ENCODE peak calls at places on chromosome 16, in six cellular contexts. One of them, this sample, is unnamed.

GRCh38 chr16:70737377-70738082 is 51.7 kb upstream of the MTSS2 start:
- DNase-seq in H1: no peak
- DNase-seq in GM23338: no peak
- DNase-seq in HCT116: no peak
- DNase-seq in endothelial cell of umbilical vein: no peak
- DNase-seq in sigmoid colon: peak; percentile 91
- DNase-seq in this sample: peak; percentile 78

GRCh38 chr16:65809627-65810026 is 556.9 kb upstream of the CDH5 start:
- DNase-seq in H1: no peak
- DNase-seq in GM23338: no peak
- DNase-seq in HCT116: no peak
- DNase-seq in endothelial cell of umbilical vein: no peak
- DNase-seq in sigmoid colon: no peak
- DNase-seq in this sample: no peak

GRCh38 chr16:62135903-62136302 is 99.7 kb upstream of the CDH8 start:
- DNase-seq in H1: no peak
- DNase-seq in GM23338: no peak
- DNase-seq in HCT116: no peak
- DNase-seq in endothelial cell of umbilical vein: no peak
- DNase-seq in sigmoid colon: no peak
- DNase-seq in this sample: no peak

GRCh38 chr16:783404-784161 is 4.6 kb downstream of the RPUSD1 start:
- DNase-seq in H1: no peak
- DNase-seq in GM23338: no peak
- DNase-seq in HCT116: no peak
- DNase-seq in endothelial cell of umbilical vein: no peak
- DNase-seq in sigmoid colon: no peak
- DNase-seq in this sample: no peak

GRCh38 chr16:86563489-86564345 is 2.9 kb upstream of the FOXC2 start:
- DNase-seq in H1: no peak
- DNase-seq in GM23338: peak; percentile 96
- DNase-seq in HCT116: peak; percentile 92
- DNase-seq in endothelial cell of umbilical vein: peak; percentile 92
- DNase-seq in sigmoid colon: peak; percentile 95
- DNase-seq in this sample: peak; percentile 89

GRCh38 chr16:4694664-4695451 is 1.5 kb downstream of the NUDT16L1 start:
- DNase-seq in H1: no peak
- DNase-seq in GM23338: no peak
- DNase-seq in HCT116: no peak
- DNase-seq in endothelial cell of umbilical vein: no peak
- DNase-seq in sigmoid colon: peak; percentile 74
- DNase-seq in this sample: no peak

GRCh38 chr16:78097522-78097921 is 1.9 kb upstream of the WWOX start:
- DNase-seq in H1: no peak
- DNase-seq in GM23338: no peak
- DNase-seq in HCT116: no peak
- DNase-seq in endothelial cell of umbilical vein: no peak
- DNase-seq in sigmoid colon: no peak
- DNase-seq in this sample: no peak

GRCh38 chr16:10182186-10182683 is at the start of gene GRIN2A:
- DNase-seq in H1: no peak
- DNase-seq in GM23338: peak; percentile 57
- DNase-seq in HCT116: no peak
- DNase-seq in endothelial cell of umbilical vein: no peak
- DNase-seq in sigmoid colon: no peak
- DNase-seq in this sample: no peak

GRCh38 chr16:56737539-56737938 is 7.6 kb downstream of the NUP93 start:
- DNase-seq in H1: no peak
- DNase-seq in GM23338: no peak
- DNase-seq in HCT116: no peak
- DNase-seq in endothelial cell of umbilical vein: no peak
- DNase-seq in sigmoid colon: no peak
- DNase-seq in this sample: no peak

GRCh38 chr16:73228649-73229048 is 180.7 kb upstream of the ZFHX3 start:
- DNase-seq in H1: no peak
- DNase-seq in GM23338: no peak
- DNase-seq in HCT116: no peak
- DNase-seq in endothelial cell of umbilical vein: peak; percentile 25
- DNase-seq in sigmoid colon: peak; percentile 68
- DNase-seq in this sample: no peak

GRCh38 chr16:66502020-66502913 is 47.7 kb downstream of the TK2 start:
- DNase-seq in H1: no peak
- DNase-seq in GM23338: no peak
- DNase-seq in HCT116: no peak
- DNase-seq in endothelial cell of umbilical vein: no peak
- DNase-seq in sigmoid colon: peak; percentile 88
- DNase-seq in this sample: peak; percentile 56

GRCh38 chr16:85554791-85555548 is 58.2 kb upstream of the GSE1 start:
- DNase-seq in H1: no peak
- DNase-seq in GM23338: peak; percentile 38
- DNase-seq in HCT116: no peak
- DNase-seq in endothelial cell of umbilical vein: peak; percentile 50
- DNase-seq in sigmoid colon: peak; percentile 91
- DNase-seq in this sample: no peak

GRCh38 chr16:50160495-50161164 is 7.5 kb downstream of the TENT4B start:
- DNase-seq in H1: no peak
- DNase-seq in GM23338: no peak
- DNase-seq in HCT116: no peak
- DNase-seq in endothelial cell of umbilical vein: no peak
- DNase-seq in sigmoid colon: no peak
- DNase-seq in this sample: no peak

GRCh38 chr16:1363501-1364041 is 11.8 kb downstream of the GNPTG start:
- DNase-seq in H1: peak; percentile 43
- DNase-seq in GM23338: peak; percentile 79
- DNase-seq in HCT116: peak; percentile 23
- DNase-seq in endothelial cell of umbilical vein: peak; percentile 41
- DNase-seq in sigmoid colon: no peak
- DNase-seq in this sample: no peak

GRCh38 chr16:25838724-25839186 is 147.0 kb downstream of the HS3ST4 start:
- DNase-seq in H1: peak; percentile 46
- DNase-seq in GM23338: peak; percentile 90
- DNase-seq in HCT116: peak; percentile 27
- DNase-seq in endothelial cell of umbilical vein: peak; percentile 43
- DNase-seq in sigmoid colon: no peak
- DNase-seq in this sample: no peak

GRCh38 chr16:87819282-87819681 is 50.0 kb downstream of the SLC7A5 start:
- DNase-seq in H1: no peak
- DNase-seq in GM23338: no peak
- DNase-seq in HCT116: no peak
- DNase-seq in endothelial cell of umbilical vein: no peak
- DNase-seq in sigmoid colon: no peak
- DNase-seq in this sample: no peak

GRCh38 chr16:23917621-23918020 is 81.8 kb downstream of the PRKCB start:
- DNase-seq in H1: no peak
- DNase-seq in GM23338: no peak
- DNase-seq in HCT116: no peak
- DNase-seq in endothelial cell of umbilical vein: no peak
- DNase-seq in sigmoid colon: no peak
- DNase-seq in this sample: no peak

GRCh38 chr16:77171750-77172635 is 19.0 kb upstream of the MON1B start:
- DNase-seq in H1: no peak
- DNase-seq in GM23338: peak; percentile 82
- DNase-seq in HCT116: peak; percentile 49
- DNase-seq in endothelial cell of umbilical vein: peak; percentile 76
- DNase-seq in sigmoid colon: no peak
- DNase-seq in this sample: no peak

GRCh38 chr16:86381491-86381890 is 128.8 kb upstream of the FOXF1 start:
- DNase-seq in H1: no peak
- DNase-seq in GM23338: no peak
- DNase-seq in HCT116: no peak
- DNase-seq in endothelial cell of umbilical vein: no peak
- DNase-seq in sigmoid colon: peak; percentile 56
- DNase-seq in this sample: no peak

GRCh38 chr16:59400830-59401229 is 666.7 kb upstream of the GOT2 start:
- DNase-seq in H1: no peak
- DNase-seq in GM23338: no peak
- DNase-seq in HCT116: no peak
- DNase-seq in endothelial cell of umbilical vein: peak; percentile 32
- DNase-seq in sigmoid colon: no peak
- DNase-seq in this sample: no peak

GRCh38 chr16:81003610-81004460 is 2.9 kb downstream of the CMC2 start:
- DNase-seq in H1: no peak
- DNase-seq in GM23338: no peak
- DNase-seq in HCT116: no peak
- DNase-seq in endothelial cell of umbilical vein: no peak
- DNase-seq in sigmoid colon: no peak
- DNase-seq in this sample: no peak

DNA sequence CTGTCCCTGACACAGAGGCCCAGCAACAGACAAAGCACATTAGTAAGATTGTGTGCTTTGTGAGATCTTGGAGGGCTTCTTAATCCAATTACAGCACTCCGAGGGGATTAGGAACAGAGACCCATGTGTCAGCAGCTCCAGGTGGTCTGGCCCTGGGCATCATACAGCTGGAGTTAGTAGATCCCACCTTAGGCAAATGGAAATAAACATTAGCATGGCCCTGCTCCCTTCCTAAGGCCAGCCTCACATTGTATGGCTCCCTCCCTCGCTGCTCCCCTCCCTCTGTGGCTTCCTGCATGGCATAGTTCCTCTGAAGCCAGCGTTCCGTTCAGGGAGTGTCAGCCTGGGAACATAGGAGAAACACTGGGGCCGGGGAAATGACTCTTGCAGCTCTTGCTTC is 132.6 kb upstream of the HSBP1 start:
- DNase-seq in H1: no peak
- DNase-seq in GM23338: peak; percentile 7
- DNase-seq in HCT116: no peak
- DNase-seq in endothelial cell of umbilical vein: peak; percentile 11
- DNase-seq in sigmoid colon: no peak
- DNase-seq in this sample: no peak
- H3K27ac ChIP-seq in H1: no peak overlapping the region
- H3K27ac ChIP-seq in GM23338: no peak overlapping the region
- H3K27ac ChIP-seq in HCT116: no peak overlapping the region
- H3K27ac ChIP-seq in endothelial cell of umbilical vein: no peak overlapping the region
- H3K27ac ChIP-seq in sigmoid colon: no peak overlapping the region
- H3K27ac ChIP-seq in this sample: no peak overlapping the region

DNA sequence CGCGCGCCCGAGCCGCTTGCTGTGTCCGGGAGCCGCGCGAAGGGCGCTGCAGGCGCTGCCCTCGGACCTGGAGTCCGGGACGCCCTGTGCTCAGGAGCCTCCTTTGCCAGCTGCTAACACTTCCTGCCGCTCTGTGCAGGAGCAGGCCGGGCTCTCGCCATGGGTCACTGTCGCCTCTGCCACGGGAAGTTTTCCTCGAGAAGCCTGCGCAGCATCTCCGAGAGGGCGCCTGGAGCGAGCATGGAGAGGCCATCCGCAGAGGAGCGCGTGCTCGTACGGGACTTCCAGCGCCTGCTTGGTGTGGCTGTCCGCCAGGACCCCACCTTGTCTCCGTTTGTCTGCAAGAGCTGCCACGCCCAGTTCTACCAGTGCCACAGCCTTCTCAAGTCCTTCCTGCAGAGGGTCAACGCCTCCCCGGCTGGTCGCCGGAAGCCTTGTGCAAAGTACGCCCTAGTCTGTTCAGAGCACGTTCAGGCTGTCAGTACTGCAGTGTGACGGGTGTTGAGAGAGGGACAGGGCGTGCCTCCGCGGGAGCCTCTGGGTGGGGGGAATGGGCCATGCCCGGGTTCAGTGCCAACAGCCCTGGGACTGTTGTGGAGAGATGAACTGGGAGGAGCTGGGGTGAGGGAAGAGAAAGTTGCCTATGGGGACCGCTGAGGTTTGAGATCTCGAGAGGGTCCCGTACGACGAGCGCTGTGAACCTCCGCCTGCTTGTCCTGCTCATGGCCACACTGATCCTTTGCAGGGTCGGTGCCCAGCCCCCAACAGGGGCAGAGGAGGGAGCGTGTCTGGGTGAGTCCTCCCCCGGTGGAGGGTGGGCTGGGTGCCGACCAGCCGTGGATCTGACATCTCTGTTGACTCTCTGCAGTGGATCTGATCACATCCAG is 1.3 kb downstream of the ZNF276 start:
- DNase-seq in H1: no peak
- DNase-seq in GM23338: peak; percentile 60
- DNase-seq in HCT116: peak; percentile 56
- DNase-seq in endothelial cell of umbilical vein: peak; percentile 50
- DNase-seq in sigmoid colon: peak; percentile 77
- DNase-seq in this sample: no peak
- TF ChIP-seq POLR2AphosphoS5 in H1: no peak
- TF ChIP-seq POLR2AphosphoS5 in GM23338: no peak
- TF ChIP-seq POLR2AphosphoS5 in HCT116: no peak
- TF ChIP-seq POLR2AphosphoS5 in endothelial cell of umbilical vein: no peak
- TF ChIP-seq POLR2AphosphoS5 in sigmoid colon: no peak
- TF ChIP-seq POLR2AphosphoS5 in this sample: no peak

GRCh38 chr16:54284319-54284930 is 2.2 kb downstream of the IRX3 start:
- DNase-seq in H1: no peak
- DNase-seq in GM23338: peak; percentile 53
- DNase-seq in HCT116: no peak
- DNase-seq in endothelial cell of umbilical vein: no peak
- DNase-seq in sigmoid colon: no peak
- DNase-seq in this sample: no peak

GRCh38 chr16:54284931-54285413 is 1.6 kb downstream of the IRX3 start:
- DNase-seq in H1: no peak
- DNase-seq in GM23338: peak; percentile 38
- DNase-seq in HCT116: no peak
- DNase-seq in endothelial cell of umbilical vein: no peak
- DNase-seq in sigmoid colon: no peak
- DNase-seq in this sample: no peak

GRCh38 chr16:54286330-54287017 is at the start of gene IRX3:
- DNase-seq in H1: peak; percentile 66
- DNase-seq in GM23338: peak; percentile 94
- DNase-seq in HCT116: peak; percentile 66
- DNase-seq in endothelial cell of umbilical vein: peak; percentile 22
- DNase-seq in sigmoid colon: no peak
- DNase-seq in this sample: peak; percentile 95

GRCh38 chr16:54286067-54286329 is 589 bp downstream of the IRX3 start:
- DNase-seq in H1: no peak
- DNase-seq in GM23338: no peak
- DNase-seq in HCT116: no peak
- DNase-seq in endothelial cell of umbilical vein: no peak
- DNase-seq in sigmoid colon: no peak
- DNase-seq in this sample: no peak

DNA sequence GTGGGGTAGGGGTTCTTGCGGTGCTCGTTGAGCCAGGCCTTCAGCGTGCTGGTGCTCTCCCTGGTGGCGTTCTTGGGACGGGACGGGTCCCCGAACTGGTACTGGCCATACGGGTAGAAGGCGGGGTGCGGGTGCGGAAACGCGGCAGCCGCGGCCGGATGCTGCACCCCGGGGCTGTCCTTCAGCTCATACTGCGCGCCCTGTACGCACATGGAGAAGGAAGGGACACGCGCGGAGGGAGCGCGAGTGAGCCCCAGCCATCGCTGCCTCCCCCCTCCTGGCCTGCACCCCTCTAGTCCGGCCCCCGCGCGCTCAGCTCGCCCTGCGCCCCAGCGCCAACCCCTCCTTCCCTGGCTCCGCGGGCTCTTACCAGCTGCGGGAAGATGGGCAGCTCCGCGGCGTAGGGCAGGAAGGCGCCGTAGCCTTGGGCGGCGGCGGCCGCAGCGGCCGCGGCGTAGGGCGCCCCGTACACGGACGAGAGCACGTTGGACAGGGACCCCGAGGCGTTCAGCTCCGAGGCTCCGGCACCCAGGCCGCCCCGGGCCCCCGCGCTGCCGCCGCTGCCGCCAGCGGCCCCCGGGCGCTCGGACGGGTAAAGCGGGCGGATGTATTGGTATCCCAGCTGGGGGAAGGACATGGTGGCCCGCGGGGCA is 1.0 kb downstream of the IRX3 start:
- DNase-seq in H1: no peak
- DNase-seq in GM23338: peak; percentile 59
- DNase-seq in HCT116: no peak
- DNase-seq in endothelial cell of umbilical vein: no peak
- DNase-seq in sigmoid colon: no peak
- DNase-seq in this sample: peak; percentile 50
- H3K27me3 ChIP-seq in H1: peaks cover 72% of the 10 kb centered on the region
- H3K27me3 ChIP-seq in GM23338: peaks cover 88% of the 10 kb centered on the region
- H3K27me3 ChIP-seq in HCT116: no peaks in the 10 kb centered on the region
- H3K27me3 ChIP-seq in endothelial cell of umbilical vein: peaks cover 74% of the 10 kb centered on the region
- H3K27me3 ChIP-seq in sigmoid colon: peaks cover 100% of the 10 kb centered on the region
- H3K27me3 ChIP-seq in this sample: no peaks in the 10 kb centered on the region

GRCh38 chr16:79278506-79278905 is 322.0 kb downstream of the MAF start:
- DNase-seq in H1: no peak
- DNase-seq in GM23338: no peak
- DNase-seq in HCT116: no peak
- DNase-seq in endothelial cell of umbilical vein: no peak
- DNase-seq in sigmoid colon: no peak
- DNase-seq in this sample: no peak
- H3K27ac ChIP-seq in H1: no peak overlapping the region
- H3K27ac ChIP-seq in GM23338: no peak overlapping the region
- H3K27ac ChIP-seq in HCT116: no peak overlapping the region
- H3K27ac ChIP-seq in endothelial cell of umbilical vein: no peak overlapping the region
- H3K27ac ChIP-seq in sigmoid colon: no peak overlapping the region
- H3K27ac ChIP-seq in this sample: no peak overlapping the region

This sample was measured in breast epithelium.